ENCODE peak calls at places on chromosome 16, in nine cellular contexts. K, H, I, L, P, E, C, R and U are unnamed samples.

GRCh38 chr16:68985268-68985667 is 120.2 kb upstream of the HAS3 start:
- DNase-seq in I (no peak), R (no peak), H (no peak), L (no peak), P (peak), E (no peak), C (no peak), K (no peak), U (no peak)

GRCh38 chr16:77450790-77451487 is 16.1 kb upstream of the ADAMTS18 start:
- DNase-seq in I (no peak), H (no peak), R (no peak), K (no peak), L (no peak), P (no peak), C (no peak), E (no peak), U (no peak)

GRCh38 chr16:5062790-5063765 is 2.7 kb downstream of the C16orf89 start:
- DNase-seq in I (peak), R (no peak), H (no peak), K (no peak), P (no peak), E (no peak), C (no peak), L (no peak), U (peak)

GRCh38 chr16:83845263-83845662 is 37.5 kb downstream of the HSBP1 start:
- DNase-seq in P (no peak), R (no peak), L (no peak), H (no peak), K (no peak), C (no peak), E (no peak), I (no peak), U (no peak)

GRCh38 chr16:71648162-71648561 is 22.2 kb downstream of the MARVELD3 start:
- DNase-seq in C (no peak), K (no peak), P (no peak), I (no peak), H (no peak), L (no peak), R (no peak), E (no peak), U (no peak)

GRCh38 chr16:35795361-35796029 is 2336.1 kb downstream of the TP53TG3F start:
- DNase-seq in R (no peak), L (no peak), P (no peak), H (no peak), E (no peak), I (no peak), K (no peak), C (no peak), U (no peak)

GRCh38 chr16:4733211-4733742 is 794 bp downstream of the ANKS3 start:
- DNase-seq in H (no peak), K (no peak), L (no peak), E (no peak), C (no peak), P (no peak), I (no peak), R (no peak), U (no peak)

GRCh38 chr16:67963325-67964321 is 4.8 kb downstream of the SLC12A4 start:
- DNase-seq in P (no peak), C (peak), I (no peak), R (no peak), E (no peak), L (no peak), K (no peak), H (no peak), U (no peak)

GRCh38 chr16:48188449-48189102 is 32.8 kb upstream of the ABCC12 start:
- DNase-seq in E (no peak), L (no peak), C (no peak), H (no peak), K (peak), I (peak), R (no peak), P (no peak), U (no peak)

GRCh38 chr16:53848277-53848942 is 144.5 kb downstream of the FTO start:
- DNase-seq in L (no peak), K (no peak), C (no peak), I (no peak), E (no peak), R (no peak), H (no peak), P (no peak), U (no peak)

GRCh38 chr16:9489823-9490467 is 398.5 kb downstream of the HAPSTR1 start:
- DNase-seq in I (no peak), H (no peak), E (no peak), K (no peak), P (no peak), L (no peak), R (no peak), C (no peak), U (peak)

GRCh38 chr16:50991436-50991835 is 159.6 kb downstream of the SALL1 start:
- DNase-seq in H (no peak), E (no peak), R (no peak), C (no peak), L (no peak), K (no peak), I (no peak), P (no peak), U (no peak)

GRCh38 chr16:65176603-65177002 is 54.7 kb upstream of the CDH11 start:
- DNase-seq in P (peak), E (no peak), L (peak), H (no peak), I (no peak), R (no peak), K (peak), C (peak), U (no peak)

GRCh38 chr16:88703486-88704309 is 2.5 kb downstream of the RNF166 start:
- DNase-seq in C (no peak), I (peak), R (no peak), K (no peak), L (no peak), E (no peak), H (no peak), P (no peak), U (no peak)

GRCh38 chr16:88853336-88853941 is 3.3 kb downstream of the GALNS start:
- DNase-seq in P (peak), C (no peak), H (no peak), R (no peak), K (no peak), I (peak), E (no peak), L (no peak), U (no peak)

GRCh38 chr16:60031751-60032150 is 1297.6 kb upstream of the GOT2 start:
- DNase-seq in P (no peak), C (no peak), K (peak), I (no peak), E (no peak), H (no peak), R (no peak), L (no peak), U (no peak)

GRCh38 chr16:89036776-89037175 is 56.9 kb upstream of the ACSF3 start:
- DNase-seq in K (no peak), L (no peak), H (no peak), P (no peak), C (no peak), R (no peak), I (no peak), E (no peak), U (no peak)

GRCh38 chr16:79602615-79603014 is 2.1 kb upstream of the MAF start:
- DNase-seq in R (no peak), C (no peak), P (no peak), K (no peak), L (no peak), H (no peak), I (no peak), E (no peak), U (no peak)
- H3K4me3 ChIP-seq in R (no peak), C (peak), P (no peak), K (no peak), L (no peak), H (peak), I (no peak), E (peak), U (peak)

GRCh38 chr16:31754998-31755615 is 118.5 kb upstream of the ZNF267 start:
- DNase-seq in C (no peak), L (peak), R (no peak), I (no peak), H (no peak), E (no peak), K (no peak), P (no peak), U (no peak)
- H3K4me3 ChIP-seq in C (peak), L (no peak), R (no peak), I (no peak), H (no peak), E (no peak), K (no peak), P (no peak), U (no peak)

GRCh38 chr16:10930755-10931093 is 11.5 kb downstream of the DEXI start:
- DNase-seq in K (no peak), L (no peak), R (no peak), P (no peak), H (no peak), I (no peak), C (no peak), E (no peak), U (no peak)
- H3K4me3 ChIP-seq in K (no peak), L (no peak), R (no peak), P (no peak), H (no peak), I (no peak), C (no peak), E (no peak), U (no peak)

GRCh38 chr16:1351215-1351581 is 480 bp downstream of the TSR3 start:
- DNase-seq in I (no peak), K (no peak), E (no peak), H (no peak), P (no peak), R (no peak), L (no peak), C (no peak), U (no peak)

GRCh38 chr16:1349351-1349750 is 2.3 kb downstream of the TSR3 start:
- DNase-seq in I (no peak), R (no peak), E (no peak), P (no peak), H (no peak), L (no peak), K (no peak), C (no peak), U (no peak)

GRCh38 chr16:1351582-1352362 is at the start of the genes GNPTG and TSR3:
- DNase-seq in E (no peak), L (peak), C (peak), I (peak), P (peak), K (peak), R (peak), H (no peak), U (peak)

GRCh38 chr16:1349951-1350350 is 1.7 kb downstream of the TSR3 start:
- DNase-seq in H (no peak), E (no peak), R (no peak), K (no peak), L (no peak), I (no peak), C (no peak), P (no peak), U (no peak)

DNA sequence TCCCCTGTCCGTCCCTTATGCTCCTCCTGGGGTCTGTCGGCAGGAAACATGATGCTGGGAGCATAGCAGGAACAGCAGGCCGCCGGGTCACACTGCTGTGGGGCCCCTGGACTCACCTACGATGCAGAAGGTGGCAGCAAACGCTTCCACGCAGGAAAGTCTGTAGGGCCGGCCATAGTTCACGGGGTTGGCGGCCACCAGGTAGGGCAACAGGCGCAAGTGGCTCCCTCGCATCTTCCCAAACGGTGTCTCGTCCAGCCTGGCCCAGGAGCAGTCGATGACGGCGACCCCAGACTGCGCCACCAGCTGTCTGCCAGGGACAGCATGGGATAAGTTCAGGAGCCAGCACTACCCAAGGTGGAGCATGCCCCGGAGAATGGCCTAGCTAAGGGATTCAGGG is 987 bp downstream of the TSR3 start:
- DNase-seq in I (no peak), C (no peak), P (no peak), E (no peak), H (no peak), K (no peak), R (no peak), L (no peak), U (no peak)
- H3K4me3 ChIP-seq in I (peak), C (peak), P (peak), E (peak), H (peak), K (peak), R (peak), L (peak), U (peak)